ENCODE peak calls at places on chromosomes 13 and 19, in six cellular contexts. One of them, this sample, is unnamed.

GRCh38 chr19:45824041-45824471 is 8.9 kb upstream of the RSPH6A start:
- DNase-seq in heart left ventricle: peak
- DNase-seq in A549: no peak
- DNase-seq in H54: no peak
- DNase-seq in upper lobe of left lung: no peak
- DNase-seq in lower leg skin: no peak
- DNase-seq in this sample: peak

GRCh38 chr13:79711631-79712030 is 230.7 kb downstream of the NDFIP2 start:
- DNase-seq in heart left ventricle: no peak
- DNase-seq in upper lobe of left lung: no peak
- DNase-seq in H54: no peak
- DNase-seq in A549: no peak
- DNase-seq in lower leg skin: peak
- DNase-seq in this sample: no peak

GRCh38 chr19:22286151-22286810 is at the start of gene ZNF729:
- DNase-seq in heart left ventricle: peak
- DNase-seq in lower leg skin: no peak
- DNase-seq in A549: no peak
- DNase-seq in upper lobe of left lung: no peak
- DNase-seq in H54: no peak
- DNase-seq in this sample: no peak

GRCh38 chr19:34365463-34366401 is 736 bp downstream of the GPI start:
- DNase-seq in upper lobe of left lung: peak
- DNase-seq in lower leg skin: no peak
- DNase-seq in H54: peak
- DNase-seq in A549: peak
- DNase-seq in heart left ventricle: peak
- DNase-seq in this sample: peak

GRCh38 chr19:35031072-35031881 is 1.0 kb downstream of the SCN1B start:
- DNase-seq in A549: no peak
- DNase-seq in H54: peak
- DNase-seq in lower leg skin: no peak
- DNase-seq in upper lobe of left lung: no peak
- DNase-seq in heart left ventricle: no peak
- DNase-seq in this sample: no peak

GRCh38 chr19:55652311-55653078 is 2.3 kb upstream of the U2AF2 start:
- DNase-seq in A549: no peak
- DNase-seq in H54: no peak
- DNase-seq in heart left ventricle: no peak
- DNase-seq in lower leg skin: no peak
- DNase-seq in upper lobe of left lung: no peak
- DNase-seq in this sample: no peak

GRCh38 chr19:32098953-32099352 is 246.5 kb upstream of the ZNF507 start:
- DNase-seq in lower leg skin: no peak
- DNase-seq in upper lobe of left lung: no peak
- DNase-seq in A549: no peak
- DNase-seq in H54: no peak
- DNase-seq in heart left ventricle: no peak
- DNase-seq in this sample: peak

GRCh38 chr19:55811340-55811739 is 20.5 kb downstream of the NLRP11 start:
- DNase-seq in heart left ventricle: no peak
- DNase-seq in H54: no peak
- DNase-seq in lower leg skin: no peak
- DNase-seq in A549: no peak
- DNase-seq in upper lobe of left lung: no peak
- DNase-seq in this sample: no peak

GRCh38 chr13:90690458-90691063 is 656.9 kb upstream of the MIR17HG start:
- DNase-seq in H54: no peak
- DNase-seq in upper lobe of left lung: no peak
- DNase-seq in heart left ventricle: no peak
- DNase-seq in A549: no peak
- DNase-seq in lower leg skin: no peak
- DNase-seq in this sample: no peak

GRCh38 chr19:4234142-4234861 is 5.0 kb downstream of the EBI3 start:
- DNase-seq in lower leg skin: no peak
- DNase-seq in A549: no peak
- DNase-seq in H54: no peak
- DNase-seq in heart left ventricle: no peak
- DNase-seq in upper lobe of left lung: no peak
- DNase-seq in this sample: no peak

GRCh38 chr19:17264641-17264979 is at the start of gene USHBP1:
- DNase-seq in heart left ventricle: peak
- DNase-seq in lower leg skin: no peak
- DNase-seq in A549: no peak
- DNase-seq in upper lobe of left lung: peak
- DNase-seq in H54: no peak
- DNase-seq in this sample: peak

GRCh38 chr13:43494206-43494605 is 292.6 kb downstream of the ENOX1 start:
- DNase-seq in A549: no peak
- DNase-seq in upper lobe of left lung: no peak
- DNase-seq in lower leg skin: no peak
- DNase-seq in H54: no peak
- DNase-seq in heart left ventricle: no peak
- DNase-seq in this sample: no peak

GRCh38 chr19:6721113-6721474 is 644 bp upstream of the C3 start:
- DNase-seq in A549: no peak
- DNase-seq in lower leg skin: no peak
- DNase-seq in upper lobe of left lung: no peak
- DNase-seq in H54: no peak
- DNase-seq in heart left ventricle: no peak
- DNase-seq in this sample: no peak

GRCh38 chr19:6723108-6723618 is 2.7 kb upstream of the C3 start:
- DNase-seq in H54: no peak
- DNase-seq in lower leg skin: peak
- DNase-seq in heart left ventricle: no peak
- DNase-seq in upper lobe of left lung: peak
- DNase-seq in A549: peak
- DNase-seq in this sample: peak

GRCh38 chr19:6719992-6720368 is 470 bp downstream of the C3 start:
- DNase-seq in H54: no peak
- DNase-seq in A549: no peak
- DNase-seq in upper lobe of left lung: no peak
- DNase-seq in lower leg skin: no peak
- DNase-seq in heart left ventricle: no peak
- DNase-seq in this sample: no peak

GRCh38 chr19:6720369-6721112 is at the start of gene C3:
- DNase-seq in upper lobe of left lung: peak
- DNase-seq in A549: peak
- DNase-seq in heart left ventricle: peak
- DNase-seq in H54: no peak
- DNase-seq in lower leg skin: peak
- DNase-seq in this sample: peak

GRCh38 chr19:6721773-6722172 is 1.3 kb upstream of the C3 start:
- DNase-seq in heart left ventricle: no peak
- DNase-seq in A549: no peak
- DNase-seq in lower leg skin: no peak
- DNase-seq in H54: no peak
- DNase-seq in upper lobe of left lung: no peak
- DNase-seq in this sample: no peak
- TF ChIP-seq POLR2A in heart left ventricle: no peak
- TF ChIP-seq POLR2A in A549: no peak
- TF ChIP-seq POLR2A in lower leg skin: no peak
- TF ChIP-seq POLR2A in H54: no peak
- TF ChIP-seq POLR2A in upper lobe of left lung: no peak
- TF ChIP-seq POLR2A in this sample: no peak

GRCh38 chr13:20703785-20704458 is 423 bp downstream of the IL17D start:
- DNase-seq in upper lobe of left lung: peak
- DNase-seq in heart left ventricle: peak
- DNase-seq in A549: peak
- DNase-seq in lower leg skin: no peak
- DNase-seq in H54: peak
- DNase-seq in this sample: peak
- TF ChIP-seq POLR2A in upper lobe of left lung: no peak
- TF ChIP-seq POLR2A in heart left ventricle: no peak
- TF ChIP-seq POLR2A in A549: peak
- TF ChIP-seq POLR2A in lower leg skin: no peak
- TF ChIP-seq POLR2A in H54: peak
- TF ChIP-seq POLR2A in this sample: peak

DNA sequence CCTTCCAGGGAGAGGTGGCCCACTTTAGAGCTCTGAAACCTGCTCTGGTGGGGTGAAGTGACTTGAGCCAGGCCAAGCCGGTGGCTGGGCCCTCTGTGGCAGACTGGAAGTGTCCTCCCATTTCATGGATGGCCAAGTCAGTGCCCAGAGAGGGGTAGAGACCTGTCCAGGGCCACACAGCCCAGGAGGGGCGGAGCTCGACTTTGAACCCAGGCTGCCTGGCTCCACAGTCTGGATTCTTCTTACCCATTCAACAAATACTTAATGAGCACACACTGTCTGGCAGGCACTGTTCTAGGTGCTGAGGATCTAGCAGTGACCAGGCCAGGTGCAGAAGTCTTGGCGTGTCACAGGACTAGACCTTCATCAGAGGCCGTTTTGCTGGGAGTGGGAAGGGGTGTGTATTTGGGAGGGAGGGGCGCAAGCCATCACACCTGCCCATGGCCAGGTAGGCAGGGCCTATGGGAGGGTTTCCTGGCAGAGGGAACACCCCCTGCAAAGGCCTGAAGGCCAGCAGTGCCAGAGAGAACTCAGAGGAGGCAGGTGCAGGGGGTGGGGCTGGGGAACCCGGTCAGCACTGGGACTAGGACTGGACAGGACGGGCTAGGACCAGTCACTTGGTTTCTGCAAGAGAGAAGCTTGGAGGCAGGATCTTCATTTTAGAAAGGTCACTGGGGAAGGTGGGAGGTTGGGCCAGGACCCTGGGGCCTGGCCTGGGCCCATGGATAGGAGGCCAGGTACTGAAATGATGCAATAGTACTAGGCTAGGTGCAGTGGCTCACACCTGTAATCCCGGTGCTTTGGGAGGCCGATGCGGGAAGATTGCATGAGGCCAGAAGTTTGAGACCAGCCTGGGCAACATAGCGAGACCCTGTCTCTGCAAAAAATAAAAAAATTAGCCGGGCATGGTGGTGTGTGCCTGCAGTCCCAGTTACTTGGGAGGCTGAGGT is 31.8 kb downstream of the DNM2 start:
- DNase-seq in heart left ventricle: no peak
- DNase-seq in lower leg skin: no peak
- DNase-seq in A549: no peak
- DNase-seq in H54: no peak
- DNase-seq in upper lobe of left lung: peak
- DNase-seq in this sample: no peak
- TF ChIP-seq POLR2A in heart left ventricle: no peak
- TF ChIP-seq POLR2A in lower leg skin: no peak
- TF ChIP-seq POLR2A in A549: no peak
- TF ChIP-seq POLR2A in H54: no peak
- TF ChIP-seq POLR2A in upper lobe of left lung: no peak
- TF ChIP-seq POLR2A in this sample: no peak

GRCh38 chr13:48304132-48304876 is 753 bp downstream of the RB1 start:
- DNase-seq in A549: peak
- DNase-seq in lower leg skin: no peak
- DNase-seq in H54: peak
- DNase-seq in upper lobe of left lung: peak
- DNase-seq in heart left ventricle: peak
- DNase-seq in this sample: peak
- TF ChIP-seq POLR2A in A549: no peak
- TF ChIP-seq POLR2A in lower leg skin: no peak
- TF ChIP-seq POLR2A in H54: no peak
- TF ChIP-seq POLR2A in upper lobe of left lung: no peak
- TF ChIP-seq POLR2A in heart left ventricle: no peak
- TF ChIP-seq POLR2A in this sample: peak

GRCh38 chr19:44660081-44660480 is 11.2 kb upstream of the CEACAM19 start:
- DNase-seq in upper lobe of left lung: peak
- DNase-seq in heart left ventricle: no peak
- DNase-seq in lower leg skin: no peak
- DNase-seq in A549: no peak
- DNase-seq in H54: no peak
- DNase-seq in this sample: no peak
- TF ChIP-seq POLR2A in upper lobe of left lung: no peak
- TF ChIP-seq POLR2A in heart left ventricle: no peak
- TF ChIP-seq POLR2A in lower leg skin: no peak
- TF ChIP-seq POLR2A in A549: no peak
- TF ChIP-seq POLR2A in H54: no peak
- TF ChIP-seq POLR2A in this sample: no peak

DNA sequence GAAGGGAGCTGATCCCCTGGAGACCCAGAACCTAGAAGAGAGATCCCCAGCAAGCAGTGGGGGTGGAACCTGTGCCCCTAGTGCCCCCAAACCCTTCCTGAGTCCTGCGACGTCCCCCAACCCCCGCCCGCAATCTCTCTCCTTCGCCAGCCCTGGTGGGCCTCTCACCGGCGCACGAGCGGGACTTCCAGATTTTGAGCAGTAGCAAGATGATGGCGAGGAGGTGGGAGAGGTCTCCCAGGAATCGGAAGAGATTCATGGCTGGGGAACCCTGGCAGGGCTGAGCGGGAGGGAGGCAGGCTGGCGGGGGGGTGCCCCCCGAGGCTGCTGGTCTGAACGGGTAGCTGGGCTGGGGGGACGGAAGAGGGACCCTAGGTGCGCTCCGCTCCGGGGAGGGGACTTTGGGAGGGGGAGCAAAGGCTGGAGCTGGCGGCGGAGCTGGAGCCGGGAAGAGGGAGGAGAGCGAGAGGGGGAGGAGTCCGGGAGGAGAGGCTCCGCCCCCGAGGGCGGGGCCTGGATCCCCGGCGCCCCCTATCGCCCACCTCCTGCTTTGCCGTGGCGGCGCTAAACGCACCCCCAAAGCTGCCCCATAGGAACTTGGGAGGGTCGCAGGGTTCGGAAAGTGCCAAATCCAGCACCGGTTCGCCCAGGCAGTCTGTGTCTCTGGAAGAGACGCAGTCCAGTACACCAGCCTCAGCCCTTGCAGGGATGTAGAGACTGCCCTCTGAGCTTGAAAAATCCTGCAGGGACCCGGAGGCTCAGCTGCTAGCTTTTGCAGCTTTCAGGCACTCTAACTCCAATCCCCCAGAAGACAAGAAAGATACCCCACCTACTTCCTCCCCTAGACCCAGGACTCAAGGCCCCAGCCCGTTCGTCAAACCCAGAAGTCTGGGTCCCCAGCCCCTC is at the start of gene KDELR1:
- DNase-seq in heart left ventricle: peak
- DNase-seq in A549: peak
- DNase-seq in upper lobe of left lung: peak
- DNase-seq in H54: no peak
- DNase-seq in lower leg skin: peak
- DNase-seq in this sample: peak
- TF ChIP-seq POLR2A in heart left ventricle: peak
- TF ChIP-seq POLR2A in A549: peak
- TF ChIP-seq POLR2A in upper lobe of left lung: peak
- TF ChIP-seq POLR2A in H54: no peak
- TF ChIP-seq POLR2A in lower leg skin: no peak
- TF ChIP-seq POLR2A in this sample: no peak

GRCh38 chr19:5790573-5791520 is at the start of gene DUS3L:
- DNase-seq in heart left ventricle: peak
- DNase-seq in H54: peak
- DNase-seq in upper lobe of left lung: peak
- DNase-seq in A549: peak
- DNase-seq in lower leg skin: peak
- DNase-seq in this sample: peak
- TF ChIP-seq POLR2A in heart left ventricle: peak
- TF ChIP-seq POLR2A in H54: peak
- TF ChIP-seq POLR2A in upper lobe of left lung: no peak
- TF ChIP-seq POLR2A in A549: peak
- TF ChIP-seq POLR2A in lower leg skin: no peak
- TF ChIP-seq POLR2A in this sample: peak

This sample was measured in adrenal gland.